ENCODE peak calls at places on chromosome 19, in eight cellular contexts. R, A, P, M, F, W, C and D are unnamed samples.

GRCh38 chr19:29539131-29539530 is 13.3 kb downstream of the VSTM2B start:
- DNase-seq in F (no peak), A (no peak), C (no peak), M (peak), P (no peak), R (no peak), W (no peak), D (no peak)

GRCh38 chr19:55640577-55641375 is at the start of gene ZNF580:
- DNase-seq in A (peak), P (peak), R (peak), F (peak), W (peak), C (peak), M (peak), D (no peak)

GRCh38 chr19:33621811-33622504 is at the start of gene CHST8:
- DNase-seq in M (peak), W (no peak), C (peak), P (peak), R (peak), F (peak), A (peak), D (no peak)

GRCh38 chr19:47228937-47229673 is 1.9 kb downstream of the BBC3 start:
- DNase-seq in M (no peak), P (peak), C (peak), F (peak), R (peak), A (peak), W (no peak), D (no peak)

GRCh38 chr19:28351761-28352160 is 861.2 kb downstream of the UQCRFS1 start:
- DNase-seq in F (peak), R (peak), P (no peak), A (no peak), W (no peak), C (no peak), M (no peak), D (peak)

GRCh38 chr19:39497850-39498261 is 891 bp upstream of the DLL3 start:
- DNase-seq in F (peak), W (no peak), C (peak), P (peak), M (peak), R (peak), A (no peak), D (no peak)

GRCh38 chr19:12194827-12195500 is 32.1 kb downstream of the ZNF136 start:
- DNase-seq in M (no peak), F (peak), R (peak), P (peak), W (peak), A (peak), C (no peak), D (no peak)

GRCh38 chr19:13882841-13883240 is 5.9 kb downstream of the NANOS3 start:
- DNase-seq in C (no peak), R (no peak), W (no peak), A (no peak), F (no peak), P (no peak), M (no peak), D (no peak)

GRCh38 chr19:708154-709141 is at the start of gene PALM:
- DNase-seq in R (no peak), W (no peak), P (peak), M (peak), A (peak), F (no peak), C (peak), D (no peak)

GRCh38 chr19:4431808-4432674 is 25.6 kb downstream of the UBXN6 start:
- DNase-seq in A (no peak), F (no peak), R (no peak), W (no peak), M (no peak), P (no peak), C (no peak), D (no peak)